ENCODE peak calls at places on chromosomes 1 and 21, in four cellular contexts. B is body of pancreas, K is neural progenitor cell, Z is endodermal cell. E is an unnamed sample.
A peak's percentile ranks its signal among the peaks of the same experiment; 100 is the strongest.

GRCh38 chr21:21722736-21723135 is 724.5 kb downstream of the NCAM2 start:
- DNase-seq in B (no peak), K (no peak), Z (no peak), E (no peak)

GRCh38 chr1:178798232-178798861 is 72.5 kb downstream of the ANGPTL1 start:
- DNase-seq in B (no peak), K (no peak), Z (no peak), E (no peak)

GRCh38 chr1:51058863-51059262 is 43.2 kb upstream of the C1orf185 start:
- DNase-seq in B (no peak), K (peak; percentile 44), Z (peak; percentile 59), E (no peak)

GRCh38 chr1:4068076-4068475 is 168.0 kb upstream of the C1orf174 start:
- DNase-seq in B (peak; percentile 7), K (no peak), Z (no peak), E (no peak)

GRCh38 chr1:151990856-151991198 is 2.8 kb downstream of the S100A10 start:
- DNase-seq in B (peak; percentile 45), K (no peak), Z (no peak), E (no peak)

GRCh38 chr1:46244656-46245371 is 2.7 kb upstream of the RAD54L start:
- DNase-seq in B (no peak), K (no peak), Z (peak; percentile 46), E (peak; percentile 15)

GRCh38 chr1:171292799-171293198 is 21.2 kb upstream of the FMO4 start:
- DNase-seq in B (no peak), K (no peak), Z (no peak), E (no peak)

GRCh38 chr1:107863342-107863741 is 101.6 kb downstream of the VAV3 start:
- DNase-seq in B (no peak), K (no peak), Z (peak; percentile 51), E (no peak)

GRCh38 chr1:25952851-25953401 is 44.9 kb downstream of the PAFAH2 start:
- DNase-seq in B (no peak), K (no peak), Z (no peak), E (no peak)

GRCh38 chr1:157098519-157098918 is 1.1 kb downstream of the ETV3L start:
- DNase-seq in B (no peak), K (no peak), Z (no peak), E (no peak)

GRCh38 chr1:170316270-170316669 is 170.5 kb downstream of the NTMT2 start:
- DNase-seq in B (no peak), K (no peak), Z (no peak), E (no peak)

GRCh38 chr1:229699613-229700242 is 73.7 kb downstream of the URB2 start:
- DNase-seq in B (no peak), K (no peak), Z (no peak), E (no peak)

GRCh38 chr1:80218112-80218511 is 1211.6 kb upstream of the ADGRL4 start:
- DNase-seq in B (no peak), K (peak; percentile 59), Z (no peak), E (no peak)

GRCh38 chr21:30083120-30083945 is 83.3 kb downstream of the CLDN17 start:
- DNase-seq in B (no peak), K (peak; percentile 51), Z (peak; percentile 85), E (no peak)

GRCh38 chr1:90768098-90768497 is 51.0 kb upstream of the BARHL2 start:
- DNase-seq in B (no peak), K (no peak), Z (no peak), E (no peak)

GRCh38 chr1:172119184-172119583 is 277.9 kb downstream of the DNM3 start:
- DNase-seq in B (no peak), K (no peak), Z (no peak), E (no peak)

GRCh38 chr1:8679411-8679800 is 138.0 kb downstream of the RERE start:
- DNase-seq in B (no peak), K (no peak), Z (no peak), E (no peak)

GRCh38 chr21:34524671-34525601 is 12.9 kb upstream of the KCNE1 start:
- DNase-seq in B (peak; percentile 41), K (peak; percentile 63), Z (peak; percentile 89), E (no peak)

GRCh38 chr1:63557365-63557987 is 34.2 kb downstream of the EFCAB7 start:
- DNase-seq in B (peak; percentile 34), K (peak; percentile 56), Z (peak; percentile 85), E (no peak)

GRCh38 chr1:36384542-36385409 is 948 bp downstream of the STK40 start:
- DNase-seq in B (peak; percentile 95), K (peak; percentile 69), Z (peak; percentile 86), E (peak; percentile 49)

GRCh38 chr1:76713535-76713934 is 153.7 kb upstream of the ST6GALNAC5 start:
- DNase-seq in B (no peak), K (no peak), Z (no peak), E (no peak)
- H3K4me1 ChIP-seq in B (no peaks in the 10 kb centered on the region), K (no peaks in the 10 kb centered on the region), Z (no peaks in the 10 kb centered on the region), E (no peaks in the 10 kb centered on the region)

DNA sequence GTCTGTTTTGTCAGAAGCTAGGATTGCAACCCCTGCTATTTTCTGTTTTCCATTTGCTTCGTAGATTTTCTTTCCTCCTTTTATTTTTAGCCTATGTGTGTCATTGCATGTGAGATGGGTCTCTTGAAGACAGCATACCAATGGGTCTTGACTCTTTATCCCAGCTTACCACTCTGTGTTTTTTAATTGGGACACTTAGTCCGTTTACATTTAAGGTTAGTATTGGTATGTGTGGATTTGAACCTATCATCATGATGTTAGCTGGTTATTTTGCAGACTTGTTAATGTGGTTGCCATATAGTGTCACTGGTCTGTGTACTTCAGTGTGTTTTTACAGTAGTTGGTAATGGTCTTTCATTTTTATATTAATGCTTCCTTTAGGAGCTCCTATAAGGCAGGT is 141.5 kb downstream of the DNAH14 start:
- DNase-seq in B (no peak), K (no peak), Z (no peak), E (no peak)
- H3K9me3 ChIP-seq in B (no peaks in the 10 kb centered on the region), K (no peaks in the 10 kb centered on the region), Z (no peaks in the 10 kb centered on the region), E (no peaks in the 10 kb centered on the region)

DNA sequence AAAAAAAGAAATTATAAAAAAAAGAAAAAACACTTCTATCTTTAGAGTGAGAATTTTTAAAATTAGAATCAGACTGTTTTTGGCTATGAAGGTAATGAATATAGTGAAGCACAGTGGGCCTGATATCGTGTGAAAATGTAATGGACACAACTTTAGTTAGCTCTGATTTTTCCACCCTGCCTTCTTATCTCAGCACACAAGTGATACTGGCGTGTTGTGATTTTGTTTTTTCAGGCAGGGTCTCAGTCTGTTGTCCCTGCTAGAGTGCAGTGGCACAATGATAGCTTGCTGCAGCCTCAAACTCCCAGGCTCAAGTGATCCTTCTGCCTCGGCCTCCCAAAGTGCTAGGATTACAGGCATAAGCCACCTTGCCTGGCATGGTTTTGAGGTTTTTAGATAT is 22.3 kb downstream of the MACF1 start:
- DNase-seq in B (no peak), K (no peak), Z (no peak), E (no peak)
- H3K4me1 ChIP-seq in B (peaks cover 16% of the 10 kb centered on the region), K (peaks cover 25% of the 10 kb centered on the region), Z (no peaks in the 10 kb centered on the region), E (peaks cover 64% of the 10 kb centered on the region)

DNA sequence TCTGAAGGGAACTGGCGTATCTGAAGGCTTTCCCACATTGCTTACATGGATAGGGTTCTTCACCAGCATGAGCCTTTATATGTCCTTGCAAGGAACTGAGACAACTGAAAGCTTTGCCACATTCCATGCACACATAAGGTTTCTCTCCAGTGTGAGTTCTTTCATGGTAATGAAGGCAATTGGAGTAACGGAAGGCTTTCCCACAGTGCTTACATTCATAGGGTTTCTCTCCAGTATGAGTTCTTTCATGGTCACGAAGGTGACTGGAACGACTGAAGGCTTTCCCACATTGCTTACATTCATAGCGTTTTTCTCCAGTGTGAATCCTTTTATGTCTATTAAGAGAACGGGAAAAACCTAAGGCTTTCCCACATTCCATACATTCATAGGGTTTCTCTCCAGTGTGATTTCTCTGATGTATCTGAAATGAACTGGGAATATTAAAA is 15.0 kb downstream of the ZNF124 start:
- DNase-seq in B (no peak), K (no peak), Z (no peak), E (no peak)
- H3K9me3 ChIP-seq in B (no peaks in the 10 kb centered on the region), K (peaks cover 61% of the 10 kb centered on the region), Z (peaks cover 99% of the 10 kb centered on the region), E (peaks cover 54% of the 10 kb centered on the region)

DNA sequence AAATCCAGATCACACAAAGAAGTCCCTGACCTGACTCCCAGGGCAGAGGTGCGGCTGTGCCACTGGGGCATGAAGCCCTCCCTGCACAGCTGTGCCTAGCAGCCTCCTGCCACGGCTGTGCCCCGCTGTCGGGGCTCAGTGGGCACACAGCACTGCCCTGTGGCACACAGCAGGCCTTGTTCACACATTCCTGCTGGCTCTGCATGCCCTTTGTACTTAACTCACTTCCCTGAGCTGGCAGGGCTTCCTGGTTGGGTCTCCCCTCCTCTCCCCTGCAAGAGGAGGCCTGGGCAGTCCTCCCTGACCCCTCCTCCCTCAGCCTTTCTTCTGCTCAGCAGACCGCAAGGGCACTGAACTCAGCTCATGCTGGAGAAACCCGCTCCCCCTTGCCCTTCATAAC is 14.8 kb downstream of the LHX4 start:
- DNase-seq in B (no peak), K (no peak), Z (no peak), E (no peak)
- H3K4me1 ChIP-seq in B (no peaks in the 10 kb centered on the region), K (peaks cover 3% of the 10 kb centered on the region), Z (no peaks in the 10 kb centered on the region), E (no peaks in the 10 kb centered on the region)

GRCh38 chr1:247146671-247147070 is 25.1 kb downstream of the ZNF124 start:
- DNase-seq in B (no peak), K (peak; percentile 3), Z (no peak), E (no peak)

GRCh38 chr1:247145279-247145678 is 26.5 kb downstream of the ZNF124 start:
- DNase-seq in B (no peak), K (no peak), Z (no peak), E (no peak)

GRCh38 chr1:247147781-247148180 is 24.0 kb downstream of the ZNF124 start:
- DNase-seq in B (no peak), K (no peak), Z (no peak), E (no peak)
- H3K9me3 ChIP-seq in B (no peaks in the 10 kb centered on the region), K (no peaks in the 10 kb centered on the region), Z (peaks cover 99% of the 10 kb centered on the region), E (peaks cover 62% of the 10 kb centered on the region)

GRCh38 chr1:21669033-21669286 is 197 bp downstream of the RAP1GAP start:
- DNase-seq in B (no peak), K (peak; percentile 18), Z (no peak), E (no peak)
- H3K4me1 ChIP-seq in B (peaks cover 47% of the 10 kb centered on the region), K (peaks cover 9% of the 10 kb centered on the region), Z (no peaks in the 10 kb centered on the region), E (peaks cover 26% of the 10 kb centered on the region)

GRCh38 chr1:41221995-41222991 is 19.8 kb downstream of the SCMH1 start:
- DNase-seq in B (no peak), K (no peak), Z (no peak), E (no peak)
- H3K9me3 ChIP-seq in B (no peaks in the 10 kb centered on the region), K (peaks cover 4% of the 10 kb centered on the region), Z (peaks cover 29% of the 10 kb centered on the region), E (peaks cover 4% of the 10 kb centered on the region)

E was measured in CD8-positive, alpha-beta memory T cell.